ENCODE peak calls at places on chromosomes 1 and 21, in six cellular contexts. One of them, this sample, is unnamed.

GRCh38 chr1:201475915-201476669 is 7.1 kb upstream of the PHLDA3 start:
- DNase-seq in Caki2: no peak
- DNase-seq in DMS153: no peak
- DNase-seq in posterior cingulate gyrus: no peak
- DNase-seq in CD4-positive, alpha-beta memory T cell: no peak
- DNase-seq in adipocyte: no peak
- DNase-seq in this sample: no peak

GRCh38 chr1:211623510-211623909 is 44.5 kb upstream of the SLC30A1 start:
- DNase-seq in Caki2: no peak
- DNase-seq in DMS153: no peak
- DNase-seq in posterior cingulate gyrus: no peak
- DNase-seq in CD4-positive, alpha-beta memory T cell: no peak
- DNase-seq in adipocyte: no peak
- DNase-seq in this sample: no peak

GRCh38 chr1:200625381-200625824 is 4.9 kb upstream of the KIF14 start:
- DNase-seq in Caki2: peak
- DNase-seq in DMS153: no peak
- DNase-seq in posterior cingulate gyrus: no peak
- DNase-seq in CD4-positive, alpha-beta memory T cell: no peak
- DNase-seq in adipocyte: peak
- DNase-seq in this sample: no peak

GRCh38 chr21:46457801-46458314 is 833 bp upstream of the DIP2A start:
- DNase-seq in Caki2: peak
- DNase-seq in DMS153: no peak
- DNase-seq in posterior cingulate gyrus: peak
- DNase-seq in CD4-positive, alpha-beta memory T cell: no peak
- DNase-seq in adipocyte: peak
- DNase-seq in this sample: no peak

GRCh38 chr1:210117198-210117597 is 115.4 kb upstream of the SERTAD4 start:
- DNase-seq in Caki2: no peak
- DNase-seq in DMS153: no peak
- DNase-seq in posterior cingulate gyrus: no peak
- DNase-seq in CD4-positive, alpha-beta memory T cell: no peak
- DNase-seq in adipocyte: no peak
- DNase-seq in this sample: no peak

GRCh38 chr1:186330758-186331157 is 44.3 kb downstream of the TPR start:
- DNase-seq in Caki2: no peak
- DNase-seq in DMS153: no peak
- DNase-seq in posterior cingulate gyrus: no peak
- DNase-seq in CD4-positive, alpha-beta memory T cell: no peak
- DNase-seq in adipocyte: peak
- DNase-seq in this sample: no peak

GRCh38 chr1:209672705-209673630 is 2.2 kb upstream of the G0S2 start:
- DNase-seq in Caki2: no peak
- DNase-seq in DMS153: no peak
- DNase-seq in posterior cingulate gyrus: no peak
- DNase-seq in CD4-positive, alpha-beta memory T cell: peak
- DNase-seq in adipocyte: no peak
- DNase-seq in this sample: no peak

GRCh38 chr1:147849097-147849873 is 53.3 kb upstream of the GJA8 start:
- DNase-seq in Caki2: no peak
- DNase-seq in DMS153: no peak
- DNase-seq in posterior cingulate gyrus: no peak
- DNase-seq in CD4-positive, alpha-beta memory T cell: no peak
- DNase-seq in adipocyte: no peak
- DNase-seq in this sample: no peak

GRCh38 chr1:94707321-94708298 is 112.5 kb upstream of the SLC44A3 start:
- DNase-seq in Caki2: no peak
- DNase-seq in DMS153: no peak
- DNase-seq in posterior cingulate gyrus: no peak
- DNase-seq in CD4-positive, alpha-beta memory T cell: no peak
- DNase-seq in adipocyte: no peak
- DNase-seq in this sample: no peak

GRCh38 chr1:167974698-167975097 is 37.8 kb upstream of the MPC2 start:
- DNase-seq in Caki2: no peak
- DNase-seq in DMS153: no peak
- DNase-seq in posterior cingulate gyrus: no peak
- DNase-seq in CD4-positive, alpha-beta memory T cell: no peak
- DNase-seq in adipocyte: no peak
- DNase-seq in this sample: no peak

GRCh38 chr1:79648124-79648523 is 641.6 kb upstream of the ADGRL4 start:
- DNase-seq in Caki2: no peak
- DNase-seq in DMS153: no peak
- DNase-seq in posterior cingulate gyrus: no peak
- DNase-seq in CD4-positive, alpha-beta memory T cell: no peak
- DNase-seq in adipocyte: no peak
- DNase-seq in this sample: no peak

GRCh38 chr1:20584890-20585289 is 4.0 kb upstream of the CDA start:
- DNase-seq in Caki2: peak
- DNase-seq in DMS153: peak
- DNase-seq in posterior cingulate gyrus: no peak
- DNase-seq in CD4-positive, alpha-beta memory T cell: no peak
- DNase-seq in adipocyte: no peak
- DNase-seq in this sample: no peak

GRCh38 chr21:45288441-45288841 is 746 bp upstream of the POFUT2 start:
- DNase-seq in Caki2: no peak
- DNase-seq in DMS153: no peak
- DNase-seq in posterior cingulate gyrus: no peak
- DNase-seq in CD4-positive, alpha-beta memory T cell: no peak
- DNase-seq in adipocyte: peak
- DNase-seq in this sample: no peak

GRCh38 chr1:177629526-177629925 is 340.3 kb downstream of the SEC16B start:
- DNase-seq in Caki2: no peak
- DNase-seq in DMS153: no peak
- DNase-seq in posterior cingulate gyrus: no peak
- DNase-seq in CD4-positive, alpha-beta memory T cell: no peak
- DNase-seq in adipocyte: no peak
- DNase-seq in this sample: no peak

GRCh38 chr21:42375141-42375905 is 9.0 kb upstream of the TFF1 start:
- DNase-seq in Caki2: no peak
- DNase-seq in DMS153: no peak
- DNase-seq in posterior cingulate gyrus: no peak
- DNase-seq in CD4-positive, alpha-beta memory T cell: no peak
- DNase-seq in adipocyte: no peak
- DNase-seq in this sample: no peak

GRCh38 chr1:201456499-201457309 is 12.3 kb downstream of the PHLDA3 start:
- DNase-seq in Caki2: peak
- DNase-seq in DMS153: no peak
- DNase-seq in posterior cingulate gyrus: no peak
- DNase-seq in CD4-positive, alpha-beta memory T cell: no peak
- DNase-seq in adipocyte: peak
- DNase-seq in this sample: peak

GRCh38 chr1:60463146-60463545 is 389.6 kb upstream of the C1orf87 start:
- DNase-seq in Caki2: no peak
- DNase-seq in DMS153: no peak
- DNase-seq in posterior cingulate gyrus: no peak
- DNase-seq in CD4-positive, alpha-beta memory T cell: no peak
- DNase-seq in adipocyte: no peak
- DNase-seq in this sample: no peak

GRCh38 chr1:107547363-107548155 is 406.7 kb downstream of the NTNG1 start:
- DNase-seq in Caki2: no peak
- DNase-seq in DMS153: no peak
- DNase-seq in posterior cingulate gyrus: no peak
- DNase-seq in CD4-positive, alpha-beta memory T cell: no peak
- DNase-seq in adipocyte: peak
- DNase-seq in this sample: no peak

GRCh38 chr21:46071082-46071481 is 26.8 kb upstream of the COL6A2 start:
- DNase-seq in Caki2: no peak
- DNase-seq in DMS153: no peak
- DNase-seq in posterior cingulate gyrus: no peak
- DNase-seq in CD4-positive, alpha-beta memory T cell: no peak
- DNase-seq in adipocyte: no peak
- DNase-seq in this sample: no peak

GRCh38 chr1:216723274-216723780 is at the start of gene ESRRG:
- DNase-seq in Caki2: no peak
- DNase-seq in DMS153: peak
- DNase-seq in posterior cingulate gyrus: peak
- DNase-seq in CD4-positive, alpha-beta memory T cell: no peak
- DNase-seq in adipocyte: peak
- DNase-seq in this sample: peak

GRCh38 chr1:116763116-116763786 is 9.0 kb downstream of the CD2 start:
- DNase-seq in Caki2: no peak
- DNase-seq in DMS153: no peak
- DNase-seq in posterior cingulate gyrus: no peak
- DNase-seq in CD4-positive, alpha-beta memory T cell: peak
- DNase-seq in adipocyte: peak
- DNase-seq in this sample: no peak

GRCh38 chr1:23916209-23917131 is 3.3 kb upstream of the CNR2 start:
- DNase-seq in Caki2: peak
- DNase-seq in DMS153: peak
- DNase-seq in posterior cingulate gyrus: peak
- DNase-seq in CD4-positive, alpha-beta memory T cell: peak
- DNase-seq in adipocyte: peak
- DNase-seq in this sample: peak

GRCh38 chr1:66648896-66649597 is 103.2 kb upstream of the DYNLT5 start:
- DNase-seq in Caki2: no peak
- DNase-seq in DMS153: no peak
- DNase-seq in posterior cingulate gyrus: no peak
- DNase-seq in CD4-positive, alpha-beta memory T cell: no peak
- DNase-seq in adipocyte: no peak
- DNase-seq in this sample: no peak

This sample was measured in cerebellar cortex.